ENCODE peak calls at places on chromosomes 6 and 20, in ten cellular contexts. One of them, this sample, is unnamed.

GRCh38 chr6:81865712-81866111 is 113.2 kb upstream of the TENT5A start:
- DNase-seq in adipocyte: peak; percentile 49
- DNase-seq in HFFc6: peak; percentile 68
- DNase-seq in pancreas: no peak
- DNase-seq in HCT116: no peak
- DNase-seq in EL: peak; percentile 76
- DNase-seq in AG08396: peak; percentile 71
- DNase-seq in small intestine: peak; percentile 15
- DNase-seq in fibroblast of lung: peak; percentile 86
- DNase-seq in amniotic stem cell: peak; percentile 43
- DNase-seq in this sample: no peak

GRCh38 chr20:64165866-64166600 is 1.8 kb downstream of the MYT1 start:
- DNase-seq in fibroblast of lung: no peak
- DNase-seq in HFFc6: no peak
- DNase-seq in amniotic stem cell: no peak
- DNase-seq in AG08396: no peak
- DNase-seq in EL: no peak
- DNase-seq in small intestine: no peak
- DNase-seq in HCT116: no peak
- DNase-seq in pancreas: peak; percentile 34
- DNase-seq in adipocyte: no peak
- DNase-seq in this sample: no peak

GRCh38 chr6:151087861-151088598 is 151.7 kb upstream of the AKAP12 start:
- DNase-seq in amniotic stem cell: no peak
- DNase-seq in pancreas: no peak
- DNase-seq in fibroblast of lung: peak; percentile 84
- DNase-seq in EL: peak; percentile 39
- DNase-seq in adipocyte: peak; percentile 54
- DNase-seq in small intestine: no peak
- DNase-seq in HFFc6: no peak
- DNase-seq in AG08396: no peak
- DNase-seq in HCT116: no peak
- DNase-seq in this sample: no peak

GRCh38 chr6:165641672-165642156 is 21.3 kb downstream of the PDE10A start:
- DNase-seq in EL: no peak
- DNase-seq in HCT116: no peak
- DNase-seq in small intestine: peak; percentile 25
- DNase-seq in adipocyte: no peak
- DNase-seq in fibroblast of lung: no peak
- DNase-seq in amniotic stem cell: no peak
- DNase-seq in HFFc6: no peak
- DNase-seq in pancreas: no peak
- DNase-seq in AG08396: no peak
- DNase-seq in this sample: no peak

GRCh38 chr20:13271977-13272975 is 51.2 kb downstream of the ISM1 start:
- DNase-seq in amniotic stem cell: no peak
- DNase-seq in AG08396: no peak
- DNase-seq in EL: no peak
- DNase-seq in HFFc6: no peak
- DNase-seq in small intestine: no peak
- DNase-seq in pancreas: no peak
- DNase-seq in fibroblast of lung: no peak
- DNase-seq in adipocyte: no peak
- DNase-seq in HCT116: no peak
- DNase-seq in this sample: no peak

GRCh38 chr6:44006872-44007303 is 120.4 kb downstream of the MRPL14 start:
- DNase-seq in amniotic stem cell: no peak
- DNase-seq in HFFc6: no peak
- DNase-seq in adipocyte: no peak
- DNase-seq in AG08396: no peak
- DNase-seq in small intestine: no peak
- DNase-seq in fibroblast of lung: no peak
- DNase-seq in HCT116: no peak
- DNase-seq in pancreas: no peak
- DNase-seq in EL: no peak
- DNase-seq in this sample: no peak

GRCh38 chr20:3826420-3826819 is 6.1 kb downstream of the AP5S1 start:
- DNase-seq in AG08396: no peak
- DNase-seq in amniotic stem cell: no peak
- DNase-seq in adipocyte: no peak
- DNase-seq in EL: no peak
- DNase-seq in pancreas: no peak
- DNase-seq in HFFc6: no peak
- DNase-seq in small intestine: no peak
- DNase-seq in fibroblast of lung: no peak
- DNase-seq in HCT116: no peak
- DNase-seq in this sample: no peak

GRCh38 chr6:119717942-119718341 is 368.4 kb upstream of the MAN1A1 start:
- DNase-seq in small intestine: no peak
- DNase-seq in HFFc6: no peak
- DNase-seq in EL: no peak
- DNase-seq in pancreas: no peak
- DNase-seq in AG08396: no peak
- DNase-seq in adipocyte: no peak
- DNase-seq in HCT116: no peak
- DNase-seq in fibroblast of lung: no peak
- DNase-seq in amniotic stem cell: no peak
- DNase-seq in this sample: no peak

GRCh38 chr6:75290136-75290535 is 5.5 kb upstream of the TMEM30A start:
- DNase-seq in AG08396: no peak
- DNase-seq in HFFc6: no peak
- DNase-seq in pancreas: no peak
- DNase-seq in EL: no peak
- DNase-seq in amniotic stem cell: no peak
- DNase-seq in HCT116: no peak
- DNase-seq in fibroblast of lung: no peak
- DNase-seq in adipocyte: no peak
- DNase-seq in small intestine: no peak
- DNase-seq in this sample: no peak

GRCh38 chr6:79167931-79168694 is 66.4 kb downstream of the HMGN3 start:
- DNase-seq in small intestine: no peak
- DNase-seq in adipocyte: peak; percentile 44
- DNase-seq in HFFc6: no peak
- DNase-seq in HCT116: no peak
- DNase-seq in pancreas: no peak
- DNase-seq in EL: peak; percentile 7
- DNase-seq in fibroblast of lung: peak; percentile 64
- DNase-seq in amniotic stem cell: peak; percentile 5
- DNase-seq in AG08396: no peak
- DNase-seq in this sample: no peak

GRCh38 chr6:4355241-4355640 is 219.9 kb upstream of the ECI2 start:
- DNase-seq in EL: peak; percentile 90
- DNase-seq in HCT116: peak; percentile 13
- DNase-seq in fibroblast of lung: peak; percentile 94
- DNase-seq in HFFc6: peak; percentile 88
- DNase-seq in amniotic stem cell: peak; percentile 62
- DNase-seq in small intestine: no peak
- DNase-seq in AG08396: peak; percentile 50
- DNase-seq in pancreas: no peak
- DNase-seq in adipocyte: peak; percentile 68
- DNase-seq in this sample: peak; percentile 47

GRCh38 chr6:31086788-31087440 is 25.5 kb downstream of the C6orf15 start:
- DNase-seq in adipocyte: peak; percentile 62
- DNase-seq in EL: peak; percentile 86
- DNase-seq in amniotic stem cell: peak; percentile 36
- DNase-seq in pancreas: no peak
- DNase-seq in HCT116: no peak
- DNase-seq in small intestine: no peak
- DNase-seq in HFFc6: peak; percentile 78
- DNase-seq in AG08396: no peak
- DNase-seq in fibroblast of lung: peak; percentile 90
- DNase-seq in this sample: peak; percentile 26

GRCh38 chr6:54647301-54647664 is 199.3 kb upstream of the FAM83B start:
- DNase-seq in HFFc6: no peak
- DNase-seq in adipocyte: no peak
- DNase-seq in small intestine: no peak
- DNase-seq in AG08396: no peak
- DNase-seq in pancreas: no peak
- DNase-seq in amniotic stem cell: no peak
- DNase-seq in HCT116: no peak
- DNase-seq in EL: no peak
- DNase-seq in fibroblast of lung: no peak
- DNase-seq in this sample: no peak

GRCh38 chr6:35544748-35545361 is 32.2 kb upstream of the TULP1 start:
- DNase-seq in adipocyte: no peak
- DNase-seq in AG08396: no peak
- DNase-seq in HFFc6: no peak
- DNase-seq in EL: peak; percentile 54
- DNase-seq in HCT116: no peak
- DNase-seq in small intestine: no peak
- DNase-seq in pancreas: no peak
- DNase-seq in fibroblast of lung: no peak
- DNase-seq in amniotic stem cell: no peak
- DNase-seq in this sample: no peak

GRCh38 chr20:24672886-24673677 is 203.7 kb downstream of the SYNDIG1 start:
- DNase-seq in adipocyte: peak; percentile 90
- DNase-seq in fibroblast of lung: peak; percentile 99
- DNase-seq in EL: peak; percentile 98
- DNase-seq in HFFc6: peak; percentile 97
- DNase-seq in AG08396: peak; percentile 92
- DNase-seq in HCT116: no peak
- DNase-seq in amniotic stem cell: peak; percentile 78
- DNase-seq in small intestine: no peak
- DNase-seq in pancreas: no peak
- DNase-seq in this sample: peak; percentile 89

GRCh38 chr6:10521104-10521808 is at the start of gene GCNT2:
- DNase-seq in pancreas: no peak
- DNase-seq in amniotic stem cell: no peak
- DNase-seq in HFFc6: no peak
- DNase-seq in HCT116: no peak
- DNase-seq in adipocyte: peak; percentile 12
- DNase-seq in small intestine: peak; percentile 64
- DNase-seq in fibroblast of lung: peak; percentile 46
- DNase-seq in AG08396: no peak
- DNase-seq in EL: peak; percentile 63
- DNase-seq in this sample: peak; percentile 75

GRCh38 chr6:170374571-170375444 is 68.2 kb downstream of the FAM120B start:
- DNase-seq in amniotic stem cell: no peak
- DNase-seq in small intestine: peak; percentile 14
- DNase-seq in pancreas: no peak
- DNase-seq in EL: no peak
- DNase-seq in fibroblast of lung: no peak
- DNase-seq in HCT116: no peak
- DNase-seq in adipocyte: no peak
- DNase-seq in HFFc6: no peak
- DNase-seq in AG08396: no peak
- DNase-seq in this sample: no peak

GRCh38 chr6:130749402-130749801 is 77.8 kb upstream of the SMLR1 start:
- DNase-seq in AG08396: no peak
- DNase-seq in EL: peak; percentile 5
- DNase-seq in HFFc6: no peak
- DNase-seq in pancreas: no peak
- DNase-seq in fibroblast of lung: no peak
- DNase-seq in adipocyte: no peak
- DNase-seq in HCT116: no peak
- DNase-seq in small intestine: no peak
- DNase-seq in amniotic stem cell: no peak
- DNase-seq in this sample: no peak

GRCh38 chr6:107647439-107647948 is 157.6 kb downstream of the SOBP start:
- DNase-seq in amniotic stem cell: no peak
- DNase-seq in pancreas: no peak
- DNase-seq in HCT116: no peak
- DNase-seq in fibroblast of lung: no peak
- DNase-seq in adipocyte: no peak
- DNase-seq in AG08396: no peak
- DNase-seq in small intestine: no peak
- DNase-seq in HFFc6: no peak
- DNase-seq in EL: no peak
- DNase-seq in this sample: no peak

This sample was measured in ACHN.